ENCODE peak calls at places on chromosomes 5 and 9, in ten cellular contexts. One of them, this sample, is unnamed.
A peak's percentile ranks its signal among the peaks of the same experiment; 100 is the strongest.

GRCh38 chr9:112017878-112018277 is 121.3 kb downstream of the UGCG start:
- DNase-seq in heart right ventricle: no peak
- DNase-seq in CD4-positive, alpha-beta T cell: no peak
- DNase-seq in endothelial cell: no peak
- DNase-seq in AG10803: no peak
- DNase-seq in AG04449: no peak
- DNase-seq in fibroblast of lung: no peak
- DNase-seq in H1: no peak
- DNase-seq in right lobe of liver: no peak
- DNase-seq in SK-N-SH: no peak
- DNase-seq in this sample: no peak

GRCh38 chr5:109352475-109352874 is 57.3 kb downstream of the PJA2 start:
- DNase-seq in right lobe of liver: no peak
- DNase-seq in heart right ventricle: no peak
- DNase-seq in H1: no peak
- DNase-seq in AG04449: no peak
- DNase-seq in CD4-positive, alpha-beta T cell: no peak
- DNase-seq in SK-N-SH: no peak
- DNase-seq in endothelial cell: no peak
- DNase-seq in AG10803: no peak
- DNase-seq in fibroblast of lung: no peak
- DNase-seq in this sample: no peak

GRCh38 chr5:108801776-108802175 is 54.1 kb downstream of the FER start:
- DNase-seq in CD4-positive, alpha-beta T cell: no peak
- DNase-seq in AG04449: peak; percentile 71
- DNase-seq in fibroblast of lung: peak; percentile 89
- DNase-seq in heart right ventricle: no peak
- DNase-seq in AG10803: peak; percentile 88
- DNase-seq in SK-N-SH: no peak
- DNase-seq in right lobe of liver: no peak
- DNase-seq in endothelial cell: no peak
- DNase-seq in H1: no peak
- DNase-seq in this sample: no peak

GRCh38 chr5:172213126-172213525 is 19.2 kb downstream of the EFCAB9 start:
- DNase-seq in AG10803: no peak
- DNase-seq in SK-N-SH: no peak
- DNase-seq in CD4-positive, alpha-beta T cell: no peak
- DNase-seq in right lobe of liver: no peak
- DNase-seq in fibroblast of lung: no peak
- DNase-seq in AG04449: no peak
- DNase-seq in heart right ventricle: no peak
- DNase-seq in endothelial cell: no peak
- DNase-seq in H1: no peak
- DNase-seq in this sample: no peak

GRCh38 chr9:114452219-114453169 is 52.8 kb downstream of the WHRN start:
- DNase-seq in fibroblast of lung: no peak
- DNase-seq in heart right ventricle: no peak
- DNase-seq in H1: no peak
- DNase-seq in AG04449: no peak
- DNase-seq in endothelial cell: no peak
- DNase-seq in SK-N-SH: no peak
- DNase-seq in AG10803: no peak
- DNase-seq in CD4-positive, alpha-beta T cell: no peak
- DNase-seq in right lobe of liver: no peak
- DNase-seq in this sample: no peak

GRCh38 chr9:137639303-137640051 is 20.7 kb downstream of the EHMT1 start:
- DNase-seq in fibroblast of lung: peak; percentile 42
- DNase-seq in AG04449: no peak
- DNase-seq in CD4-positive, alpha-beta T cell: no peak
- DNase-seq in H1: no peak
- DNase-seq in endothelial cell: no peak
- DNase-seq in AG10803: peak; percentile 22
- DNase-seq in heart right ventricle: no peak
- DNase-seq in SK-N-SH: no peak
- DNase-seq in right lobe of liver: no peak
- DNase-seq in this sample: no peak

GRCh38 chr5:128472032-128472431 is 66.0 kb downstream of the FBN2 start:
- DNase-seq in H1: no peak
- DNase-seq in CD4-positive, alpha-beta T cell: no peak
- DNase-seq in SK-N-SH: no peak
- DNase-seq in fibroblast of lung: no peak
- DNase-seq in endothelial cell: no peak
- DNase-seq in right lobe of liver: no peak
- DNase-seq in AG04449: no peak
- DNase-seq in heart right ventricle: no peak
- DNase-seq in AG10803: no peak
- DNase-seq in this sample: no peak

GRCh38 chr5:76544268-76544926 is 78.8 kb downstream of the F2RL2 start:
- DNase-seq in AG04449: no peak
- DNase-seq in CD4-positive, alpha-beta T cell: peak; percentile 37
- DNase-seq in endothelial cell: peak; percentile 34
- DNase-seq in AG10803: no peak
- DNase-seq in SK-N-SH: peak; percentile 69
- DNase-seq in heart right ventricle: no peak
- DNase-seq in fibroblast of lung: peak; percentile 12
- DNase-seq in right lobe of liver: peak; percentile 51
- DNase-seq in H1: no peak
- DNase-seq in this sample: no peak

GRCh38 chr5:68731255-68731654 is 362.6 kb upstream of the SLC30A5 start:
- DNase-seq in H1: no peak
- DNase-seq in SK-N-SH: no peak
- DNase-seq in right lobe of liver: no peak
- DNase-seq in heart right ventricle: no peak
- DNase-seq in CD4-positive, alpha-beta T cell: no peak
- DNase-seq in AG04449: no peak
- DNase-seq in AG10803: no peak
- DNase-seq in fibroblast of lung: no peak
- DNase-seq in endothelial cell: no peak
- DNase-seq in this sample: no peak

GRCh38 chr9:8486095-8486494 is 686.5 kb upstream of the DMAC1 start:
- DNase-seq in heart right ventricle: no peak
- DNase-seq in H1: peak; percentile 50
- DNase-seq in fibroblast of lung: peak; percentile 68
- DNase-seq in SK-N-SH: peak; percentile 8
- DNase-seq in AG10803: no peak
- DNase-seq in endothelial cell: peak; percentile 64
- DNase-seq in right lobe of liver: peak; percentile 33
- DNase-seq in AG04449: no peak
- DNase-seq in CD4-positive, alpha-beta T cell: no peak
- DNase-seq in this sample: no peak

GRCh38 chr5:166031926-166032325 is 2259.5 kb upstream of the WWC1 start:
- DNase-seq in H1: no peak
- DNase-seq in right lobe of liver: no peak
- DNase-seq in fibroblast of lung: no peak
- DNase-seq in heart right ventricle: no peak
- DNase-seq in endothelial cell: no peak
- DNase-seq in AG04449: no peak
- DNase-seq in AG10803: no peak
- DNase-seq in CD4-positive, alpha-beta T cell: no peak
- DNase-seq in SK-N-SH: no peak
- DNase-seq in this sample: no peak

GRCh38 chr5:111320953-111321352 is 96.8 kb downstream of the CAMK4 start:
- DNase-seq in SK-N-SH: no peak
- DNase-seq in heart right ventricle: no peak
- DNase-seq in fibroblast of lung: no peak
- DNase-seq in H1: no peak
- DNase-seq in AG10803: no peak
- DNase-seq in CD4-positive, alpha-beta T cell: no peak
- DNase-seq in endothelial cell: no peak
- DNase-seq in AG04449: no peak
- DNase-seq in right lobe of liver: no peak
- DNase-seq in this sample: no peak

GRCh38 chr9:114487607-114488300 is 17.5 kb downstream of the WHRN start:
- DNase-seq in right lobe of liver: peak; percentile 45
- DNase-seq in heart right ventricle: no peak
- DNase-seq in fibroblast of lung: peak; percentile 76
- DNase-seq in H1: no peak
- DNase-seq in endothelial cell: peak; percentile 82
- DNase-seq in SK-N-SH: peak; percentile 75
- DNase-seq in AG04449: peak; percentile 5
- DNase-seq in CD4-positive, alpha-beta T cell: peak; percentile 59
- DNase-seq in AG10803: peak; percentile 67
- DNase-seq in this sample: no peak

GRCh38 chr5:179678238-179679013 is 2.4 kb downstream of the CBY3 start:
- DNase-seq in SK-N-SH: peak; percentile 98
- DNase-seq in heart right ventricle: peak; percentile 97
- DNase-seq in fibroblast of lung: peak; percentile 94
- DNase-seq in CD4-positive, alpha-beta T cell: peak; percentile 83
- DNase-seq in right lobe of liver: peak; percentile 96
- DNase-seq in AG10803: peak; percentile 90
- DNase-seq in endothelial cell: peak; percentile 92
- DNase-seq in AG04449: peak; percentile 49
- DNase-seq in H1: peak; percentile 88
- DNase-seq in this sample: peak; percentile 97
- TF ChIP-seq CTCF in SK-N-SH: no peak
- TF ChIP-seq CTCF in heart right ventricle: no peak
- TF ChIP-seq CTCF in fibroblast of lung: no peak
- TF ChIP-seq CTCF in CD4-positive, alpha-beta T cell: no peak
- TF ChIP-seq CTCF in right lobe of liver: no peak
- TF ChIP-seq CTCF in AG10803: no peak
- TF ChIP-seq CTCF in endothelial cell: no peak
- TF ChIP-seq CTCF in AG04449: no peak
- TF ChIP-seq CTCF in H1: peak; percentile 0
- TF ChIP-seq CTCF in this sample: no peak

GRCh38 chr9:36141288-36141687 is 4.8 kb downstream of the GLIPR2 start:
- DNase-seq in fibroblast of lung: peak; percentile 48
- DNase-seq in SK-N-SH: peak; percentile 54
- DNase-seq in heart right ventricle: no peak
- DNase-seq in CD4-positive, alpha-beta T cell: no peak
- DNase-seq in AG04449: no peak
- DNase-seq in H1: no peak
- DNase-seq in right lobe of liver: no peak
- DNase-seq in AG10803: peak; percentile 48
- DNase-seq in endothelial cell: no peak
- DNase-seq in this sample: peak; percentile 47
- TF ChIP-seq CTCF in fibroblast of lung: peak; percentile 50
- TF ChIP-seq CTCF in SK-N-SH: peak; percentile 58
- TF ChIP-seq CTCF in heart right ventricle: peak; percentile 21
- TF ChIP-seq CTCF in CD4-positive, alpha-beta T cell: no peak
- TF ChIP-seq CTCF in AG04449: peak; percentile 48
- TF ChIP-seq CTCF in H1: peak; percentile 54
- TF ChIP-seq CTCF in right lobe of liver: no peak
- TF ChIP-seq CTCF in AG10803: peak; percentile 59
- TF ChIP-seq CTCF in endothelial cell: no peak
- TF ChIP-seq CTCF in this sample: peak; percentile 68

GRCh38 chr5:81066102-81066501 is 105.9 kb downstream of the RASGRF2 start:
- DNase-seq in SK-N-SH: no peak
- DNase-seq in fibroblast of lung: no peak
- DNase-seq in AG10803: no peak
- DNase-seq in heart right ventricle: no peak
- DNase-seq in CD4-positive, alpha-beta T cell: no peak
- DNase-seq in AG04449: no peak
- DNase-seq in H1: no peak
- DNase-seq in endothelial cell: no peak
- DNase-seq in right lobe of liver: no peak
- DNase-seq in this sample: no peak
- TF ChIP-seq CTCF in SK-N-SH: no peak
- TF ChIP-seq CTCF in fibroblast of lung: no peak
- TF ChIP-seq CTCF in AG10803: no peak
- TF ChIP-seq CTCF in heart right ventricle: no peak
- TF ChIP-seq CTCF in CD4-positive, alpha-beta T cell: no peak
- TF ChIP-seq CTCF in AG04449: no peak
- TF ChIP-seq CTCF in H1: no peak
- TF ChIP-seq CTCF in endothelial cell: no peak
- TF ChIP-seq CTCF in right lobe of liver: no peak
- TF ChIP-seq CTCF in this sample: no peak

GRCh38 chr5:12616093-12616492 is 711.8 kb upstream of the CTNND2 start:
- DNase-seq in CD4-positive, alpha-beta T cell: no peak
- DNase-seq in H1: no peak
- DNase-seq in AG10803: no peak
- DNase-seq in endothelial cell: no peak
- DNase-seq in fibroblast of lung: no peak
- DNase-seq in SK-N-SH: no peak
- DNase-seq in right lobe of liver: no peak
- DNase-seq in AG04449: no peak
- DNase-seq in heart right ventricle: no peak
- DNase-seq in this sample: no peak
- TF ChIP-seq CTCF in CD4-positive, alpha-beta T cell: no peak
- TF ChIP-seq CTCF in H1: no peak
- TF ChIP-seq CTCF in AG10803: no peak
- TF ChIP-seq CTCF in endothelial cell: no peak
- TF ChIP-seq CTCF in fibroblast of lung: no peak
- TF ChIP-seq CTCF in SK-N-SH: no peak
- TF ChIP-seq CTCF in right lobe of liver: no peak
- TF ChIP-seq CTCF in AG04449: no peak
- TF ChIP-seq CTCF in heart right ventricle: no peak
- TF ChIP-seq CTCF in this sample: no peak

GRCh38 chr9:4242239-4242638 is 57.6 kb downstream of the GLIS3 start:
- DNase-seq in H1: no peak
- DNase-seq in CD4-positive, alpha-beta T cell: no peak
- DNase-seq in heart right ventricle: no peak
- DNase-seq in AG10803: no peak
- DNase-seq in right lobe of liver: no peak
- DNase-seq in fibroblast of lung: no peak
- DNase-seq in endothelial cell: no peak
- DNase-seq in SK-N-SH: no peak
- DNase-seq in AG04449: no peak
- DNase-seq in this sample: no peak

GRCh38 chr9:4237748-4238511 is 61.9 kb downstream of the GLIS3 start:
- DNase-seq in endothelial cell: no peak
- DNase-seq in H1: no peak
- DNase-seq in AG10803: no peak
- DNase-seq in AG04449: no peak
- DNase-seq in CD4-positive, alpha-beta T cell: no peak
- DNase-seq in SK-N-SH: no peak
- DNase-seq in fibroblast of lung: no peak
- DNase-seq in heart right ventricle: no peak
- DNase-seq in right lobe of liver: no peak
- DNase-seq in this sample: no peak

GRCh38 chr9:4241552-4241951 is 58.3 kb downstream of the GLIS3 start:
- DNase-seq in CD4-positive, alpha-beta T cell: no peak
- DNase-seq in H1: no peak
- DNase-seq in heart right ventricle: no peak
- DNase-seq in SK-N-SH: no peak
- DNase-seq in AG04449: no peak
- DNase-seq in endothelial cell: no peak
- DNase-seq in AG10803: no peak
- DNase-seq in right lobe of liver: no peak
- DNase-seq in fibroblast of lung: no peak
- DNase-seq in this sample: no peak

GRCh38 chr9:4235951-4236804 is 63.7 kb downstream of the GLIS3 start:
- DNase-seq in H1: no peak
- DNase-seq in heart right ventricle: no peak
- DNase-seq in right lobe of liver: no peak
- DNase-seq in AG04449: no peak
- DNase-seq in SK-N-SH: no peak
- DNase-seq in endothelial cell: no peak
- DNase-seq in fibroblast of lung: peak; percentile 40
- DNase-seq in CD4-positive, alpha-beta T cell: no peak
- DNase-seq in AG10803: peak; percentile 81
- DNase-seq in this sample: no peak

DNA sequence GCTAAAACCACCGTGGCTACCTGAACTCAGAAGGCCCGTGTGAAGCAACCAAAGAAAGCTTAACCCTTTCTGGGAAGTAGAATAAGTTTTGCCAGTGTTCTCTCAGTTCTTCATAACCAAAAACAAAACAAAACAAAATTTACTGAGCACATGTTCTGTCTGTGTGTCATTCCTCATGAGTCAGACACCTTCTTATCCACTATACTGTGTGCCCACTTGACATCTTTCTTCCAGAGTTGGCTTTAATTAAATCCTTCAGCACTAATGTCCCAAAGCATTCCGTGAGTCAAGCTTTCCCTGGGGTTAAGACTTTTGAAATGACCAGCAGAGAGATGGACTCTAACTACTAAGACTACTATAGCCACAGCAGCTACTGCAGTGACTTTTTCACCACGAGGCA is 61.3 kb downstream of the GLIS3 start:
- DNase-seq in heart right ventricle: no peak
- DNase-seq in endothelial cell: no peak
- DNase-seq in H1: no peak
- DNase-seq in AG10803: peak; percentile 82
- DNase-seq in right lobe of liver: no peak
- DNase-seq in AG04449: no peak
- DNase-seq in SK-N-SH: no peak
- DNase-seq in CD4-positive, alpha-beta T cell: no peak
- DNase-seq in fibroblast of lung: no peak
- DNase-seq in this sample: no peak
- TF ChIP-seq CTCF in heart right ventricle: no peak
- TF ChIP-seq CTCF in endothelial cell: no peak
- TF ChIP-seq CTCF in H1: no peak
- TF ChIP-seq CTCF in AG10803: no peak
- TF ChIP-seq CTCF in right lobe of liver: no peak
- TF ChIP-seq CTCF in AG04449: no peak
- TF ChIP-seq CTCF in SK-N-SH: no peak
- TF ChIP-seq CTCF in CD4-positive, alpha-beta T cell: no peak
- TF ChIP-seq CTCF in fibroblast of lung: no peak
- TF ChIP-seq CTCF in this sample: no peak